ENCODE peak calls at places on chromosomes 7 and 10, in ten cellular contexts. One of them, this sample, is unnamed.

GRCh38 chr10:89837173-89838001 is 136.0 kb downstream of the KIF20B start:
- DNase-seq in NCI-H1092: no peak
- DNase-seq in erythroblast: no peak
- DNase-seq in RKO: no peak
- DNase-seq in stimulated activated CD4-positive, alpha-beta T cell treated with anti-CD3 and anti-CD28 coated beads, TNF-alpha, amount 100 ng/mL, for 48 hours: no peak
- DNase-seq in PC-9: peak
- DNase-seq in transverse colon: peak
- DNase-seq in stimulated activated CD8-positive, alpha-beta memory T cell treated with anti-CD3 and anti-CD28 coated beads, Interleukin-7, amount 100 ng/mL, for 1 hour: no peak
- DNase-seq in osteocyte: no peak
- DNase-seq in nephron progenitor cell: no peak
- DNase-seq in this sample: no peak

GRCh38 chr7:14045651-14046050 is 56.2 kb upstream of the ETV1 start:
- DNase-seq in osteocyte: no peak
- DNase-seq in nephron progenitor cell: no peak
- DNase-seq in stimulated activated CD4-positive, alpha-beta T cell treated with anti-CD3 and anti-CD28 coated beads, TNF-alpha, amount 100 ng/mL, for 48 hours: no peak
- DNase-seq in RKO: no peak
- DNase-seq in stimulated activated CD8-positive, alpha-beta memory T cell treated with anti-CD3 and anti-CD28 coated beads, Interleukin-7, amount 100 ng/mL, for 1 hour: no peak
- DNase-seq in NCI-H1092: no peak
- DNase-seq in transverse colon: no peak
- DNase-seq in erythroblast: no peak
- DNase-seq in PC-9: no peak
- DNase-seq in this sample: no peak

GRCh38 chr7:100122568-100122967 is 3.1 kb downstream of the CNPY4 start:
- DNase-seq in osteocyte: no peak
- DNase-seq in erythroblast: peak
- DNase-seq in transverse colon: no peak
- DNase-seq in RKO: no peak
- DNase-seq in nephron progenitor cell: no peak
- DNase-seq in stimulated activated CD4-positive, alpha-beta T cell treated with anti-CD3 and anti-CD28 coated beads, TNF-alpha, amount 100 ng/mL, for 48 hours: no peak
- DNase-seq in PC-9: no peak
- DNase-seq in stimulated activated CD8-positive, alpha-beta memory T cell treated with anti-CD3 and anti-CD28 coated beads, Interleukin-7, amount 100 ng/mL, for 1 hour: no peak
- DNase-seq in NCI-H1092: peak
- DNase-seq in this sample: no peak

GRCh38 chr10:125550362-125550761 is 132.6 kb downstream of the TEX36 start:
- DNase-seq in stimulated activated CD4-positive, alpha-beta T cell treated with anti-CD3 and anti-CD28 coated beads, TNF-alpha, amount 100 ng/mL, for 48 hours: no peak
- DNase-seq in stimulated activated CD8-positive, alpha-beta memory T cell treated with anti-CD3 and anti-CD28 coated beads, Interleukin-7, amount 100 ng/mL, for 1 hour: no peak
- DNase-seq in PC-9: no peak
- DNase-seq in RKO: no peak
- DNase-seq in osteocyte: no peak
- DNase-seq in erythroblast: no peak
- DNase-seq in transverse colon: no peak
- DNase-seq in nephron progenitor cell: no peak
- DNase-seq in NCI-H1092: no peak
- DNase-seq in this sample: no peak

GRCh38 chr7:127550247-127550646 is 35.1 kb downstream of the GCC1 start:
- DNase-seq in PC-9: no peak
- DNase-seq in NCI-H1092: no peak
- DNase-seq in transverse colon: no peak
- DNase-seq in stimulated activated CD8-positive, alpha-beta memory T cell treated with anti-CD3 and anti-CD28 coated beads, Interleukin-7, amount 100 ng/mL, for 1 hour: no peak
- DNase-seq in stimulated activated CD4-positive, alpha-beta T cell treated with anti-CD3 and anti-CD28 coated beads, TNF-alpha, amount 100 ng/mL, for 48 hours: no peak
- DNase-seq in RKO: peak
- DNase-seq in erythroblast: no peak
- DNase-seq in osteocyte: no peak
- DNase-seq in nephron progenitor cell: no peak
- DNase-seq in this sample: no peak

GRCh38 chr7:84190016-84190705 is 4.4 kb downstream of the SEMA3A start:
- DNase-seq in erythroblast: no peak
- DNase-seq in stimulated activated CD4-positive, alpha-beta T cell treated with anti-CD3 and anti-CD28 coated beads, TNF-alpha, amount 100 ng/mL, for 48 hours: no peak
- DNase-seq in nephron progenitor cell: no peak
- DNase-seq in osteocyte: no peak
- DNase-seq in RKO: no peak
- DNase-seq in NCI-H1092: no peak
- DNase-seq in stimulated activated CD8-positive, alpha-beta memory T cell treated with anti-CD3 and anti-CD28 coated beads, Interleukin-7, amount 100 ng/mL, for 1 hour: no peak
- DNase-seq in transverse colon: no peak
- DNase-seq in PC-9: no peak
- DNase-seq in this sample: no peak

GRCh38 chr10:3783721-3784432 is 1.1 kb downstream of the KLF6 start:
- DNase-seq in RKO: peak
- DNase-seq in transverse colon: peak
- DNase-seq in nephron progenitor cell: no peak
- DNase-seq in NCI-H1092: peak
- DNase-seq in stimulated activated CD4-positive, alpha-beta T cell treated with anti-CD3 and anti-CD28 coated beads, TNF-alpha, amount 100 ng/mL, for 48 hours: no peak
- DNase-seq in erythroblast: peak
- DNase-seq in osteocyte: no peak
- DNase-seq in stimulated activated CD8-positive, alpha-beta memory T cell treated with anti-CD3 and anti-CD28 coated beads, Interleukin-7, amount 100 ng/mL, for 1 hour: no peak
- DNase-seq in PC-9: peak
- DNase-seq in this sample: peak

GRCh38 chr10:22103701-22104100 is 100.2 kb upstream of the DNAJC1 start:
- DNase-seq in stimulated activated CD8-positive, alpha-beta memory T cell treated with anti-CD3 and anti-CD28 coated beads, Interleukin-7, amount 100 ng/mL, for 1 hour: no peak
- DNase-seq in PC-9: no peak
- DNase-seq in osteocyte: no peak
- DNase-seq in NCI-H1092: no peak
- DNase-seq in nephron progenitor cell: no peak
- DNase-seq in erythroblast: peak
- DNase-seq in transverse colon: no peak
- DNase-seq in stimulated activated CD4-positive, alpha-beta T cell treated with anti-CD3 and anti-CD28 coated beads, TNF-alpha, amount 100 ng/mL, for 48 hours: no peak
- DNase-seq in RKO: peak
- DNase-seq in this sample: no peak

GRCh38 chr10:35700490-35700887 is 58.4 kb upstream of the FZD8 start:
- DNase-seq in NCI-H1092: no peak
- DNase-seq in RKO: no peak
- DNase-seq in stimulated activated CD8-positive, alpha-beta memory T cell treated with anti-CD3 and anti-CD28 coated beads, Interleukin-7, amount 100 ng/mL, for 1 hour: no peak
- DNase-seq in erythroblast: no peak
- DNase-seq in transverse colon: no peak
- DNase-seq in stimulated activated CD4-positive, alpha-beta T cell treated with anti-CD3 and anti-CD28 coated beads, TNF-alpha, amount 100 ng/mL, for 48 hours: no peak
- DNase-seq in nephron progenitor cell: no peak
- DNase-seq in osteocyte: no peak
- DNase-seq in PC-9: no peak
- DNase-seq in this sample: no peak

GRCh38 chr10:68796609-68797008 is 30.7 kb upstream of the STOX1 start:
- DNase-seq in stimulated activated CD8-positive, alpha-beta memory T cell treated with anti-CD3 and anti-CD28 coated beads, Interleukin-7, amount 100 ng/mL, for 1 hour: no peak
- DNase-seq in osteocyte: no peak
- DNase-seq in transverse colon: no peak
- DNase-seq in NCI-H1092: no peak
- DNase-seq in stimulated activated CD4-positive, alpha-beta T cell treated with anti-CD3 and anti-CD28 coated beads, TNF-alpha, amount 100 ng/mL, for 48 hours: no peak
- DNase-seq in erythroblast: no peak
- DNase-seq in nephron progenitor cell: no peak
- DNase-seq in PC-9: no peak
- DNase-seq in RKO: no peak
- DNase-seq in this sample: no peak

GRCh38 chr7:4633012-4633411 is 49.1 kb upstream of the FOXK1 start:
- DNase-seq in PC-9: no peak
- DNase-seq in nephron progenitor cell: no peak
- DNase-seq in osteocyte: no peak
- DNase-seq in RKO: peak
- DNase-seq in NCI-H1092: no peak
- DNase-seq in erythroblast: peak
- DNase-seq in stimulated activated CD4-positive, alpha-beta T cell treated with anti-CD3 and anti-CD28 coated beads, TNF-alpha, amount 100 ng/mL, for 48 hours: no peak
- DNase-seq in stimulated activated CD8-positive, alpha-beta memory T cell treated with anti-CD3 and anti-CD28 coated beads, Interleukin-7, amount 100 ng/mL, for 1 hour: no peak
- DNase-seq in transverse colon: no peak
- DNase-seq in this sample: no peak

GRCh38 chr7:40457776-40458480 is 323.1 kb downstream of the SUGCT start:
- DNase-seq in NCI-H1092: no peak
- DNase-seq in stimulated activated CD8-positive, alpha-beta memory T cell treated with anti-CD3 and anti-CD28 coated beads, Interleukin-7, amount 100 ng/mL, for 1 hour: no peak
- DNase-seq in RKO: no peak
- DNase-seq in erythroblast: no peak
- DNase-seq in PC-9: no peak
- DNase-seq in transverse colon: no peak
- DNase-seq in stimulated activated CD4-positive, alpha-beta T cell treated with anti-CD3 and anti-CD28 coated beads, TNF-alpha, amount 100 ng/mL, for 48 hours: no peak
- DNase-seq in osteocyte: no peak
- DNase-seq in nephron progenitor cell: no peak
- DNase-seq in this sample: no peak

GRCh38 chr10:44056206-44056605 is 328.7 kb downstream of the CXCL12 start:
- DNase-seq in PC-9: no peak
- DNase-seq in stimulated activated CD8-positive, alpha-beta memory T cell treated with anti-CD3 and anti-CD28 coated beads, Interleukin-7, amount 100 ng/mL, for 1 hour: no peak
- DNase-seq in transverse colon: no peak
- DNase-seq in osteocyte: no peak
- DNase-seq in nephron progenitor cell: no peak
- DNase-seq in RKO: no peak
- DNase-seq in NCI-H1092: no peak
- DNase-seq in stimulated activated CD4-positive, alpha-beta T cell treated with anti-CD3 and anti-CD28 coated beads, TNF-alpha, amount 100 ng/mL, for 48 hours: no peak
- DNase-seq in erythroblast: no peak
- DNase-seq in this sample: no peak

GRCh38 chr7:50869108-50869716 is 86.5 kb upstream of the GRB10 start:
- DNase-seq in erythroblast: peak
- DNase-seq in osteocyte: no peak
- DNase-seq in NCI-H1092: no peak
- DNase-seq in transverse colon: no peak
- DNase-seq in nephron progenitor cell: no peak
- DNase-seq in stimulated activated CD8-positive, alpha-beta memory T cell treated with anti-CD3 and anti-CD28 coated beads, Interleukin-7, amount 100 ng/mL, for 1 hour: no peak
- DNase-seq in stimulated activated CD4-positive, alpha-beta T cell treated with anti-CD3 and anti-CD28 coated beads, TNF-alpha, amount 100 ng/mL, for 48 hours: no peak
- DNase-seq in RKO: peak
- DNase-seq in PC-9: peak
- DNase-seq in this sample: no peak

GRCh38 chr10:9188022-9188810 is 1133.7 kb downstream of the GATA3 start:
- DNase-seq in NCI-H1092: no peak
- DNase-seq in osteocyte: no peak
- DNase-seq in nephron progenitor cell: no peak
- DNase-seq in transverse colon: no peak
- DNase-seq in stimulated activated CD4-positive, alpha-beta T cell treated with anti-CD3 and anti-CD28 coated beads, TNF-alpha, amount 100 ng/mL, for 48 hours: no peak
- DNase-seq in PC-9: no peak
- DNase-seq in RKO: peak
- DNase-seq in stimulated activated CD8-positive, alpha-beta memory T cell treated with anti-CD3 and anti-CD28 coated beads, Interleukin-7, amount 100 ng/mL, for 1 hour: no peak
- DNase-seq in erythroblast: no peak
- DNase-seq in this sample: no peak

GRCh38 chr7:43039346-43039745 is 73.1 kb upstream of the HECW1 start:
- DNase-seq in stimulated activated CD8-positive, alpha-beta memory T cell treated with anti-CD3 and anti-CD28 coated beads, Interleukin-7, amount 100 ng/mL, for 1 hour: no peak
- DNase-seq in NCI-H1092: no peak
- DNase-seq in nephron progenitor cell: no peak
- DNase-seq in stimulated activated CD4-positive, alpha-beta T cell treated with anti-CD3 and anti-CD28 coated beads, TNF-alpha, amount 100 ng/mL, for 48 hours: no peak
- DNase-seq in transverse colon: no peak
- DNase-seq in RKO: no peak
- DNase-seq in erythroblast: no peak
- DNase-seq in osteocyte: no peak
- DNase-seq in PC-9: no peak
- DNase-seq in this sample: no peak

GRCh38 chr10:78964274-78964951 is 104.4 kb upstream of the ZMIZ1 start:
- DNase-seq in stimulated activated CD8-positive, alpha-beta memory T cell treated with anti-CD3 and anti-CD28 coated beads, Interleukin-7, amount 100 ng/mL, for 1 hour: no peak
- DNase-seq in transverse colon: no peak
- DNase-seq in RKO: no peak
- DNase-seq in NCI-H1092: no peak
- DNase-seq in stimulated activated CD4-positive, alpha-beta T cell treated with anti-CD3 and anti-CD28 coated beads, TNF-alpha, amount 100 ng/mL, for 48 hours: no peak
- DNase-seq in nephron progenitor cell: no peak
- DNase-seq in erythroblast: no peak
- DNase-seq in PC-9: no peak
- DNase-seq in osteocyte: no peak
- DNase-seq in this sample: no peak

GRCh38 chr7:38630720-38631673 is at the start of gene AMPH:
- DNase-seq in RKO: no peak
- DNase-seq in transverse colon: peak
- DNase-seq in osteocyte: peak
- DNase-seq in NCI-H1092: peak
- DNase-seq in PC-9: no peak
- DNase-seq in nephron progenitor cell: peak
- DNase-seq in erythroblast: no peak
- DNase-seq in stimulated activated CD8-positive, alpha-beta memory T cell treated with anti-CD3 and anti-CD28 coated beads, Interleukin-7, amount 100 ng/mL, for 1 hour: no peak
- DNase-seq in stimulated activated CD4-positive, alpha-beta T cell treated with anti-CD3 and anti-CD28 coated beads, TNF-alpha, amount 100 ng/mL, for 48 hours: peak
- DNase-seq in this sample: peak

GRCh38 chr7:49718755-49719154 is 54.7 kb upstream of the VWC2 start:
- DNase-seq in stimulated activated CD4-positive, alpha-beta T cell treated with anti-CD3 and anti-CD28 coated beads, TNF-alpha, amount 100 ng/mL, for 48 hours: no peak
- DNase-seq in erythroblast: no peak
- DNase-seq in RKO: no peak
- DNase-seq in stimulated activated CD8-positive, alpha-beta memory T cell treated with anti-CD3 and anti-CD28 coated beads, Interleukin-7, amount 100 ng/mL, for 1 hour: no peak
- DNase-seq in PC-9: no peak
- DNase-seq in transverse colon: no peak
- DNase-seq in osteocyte: no peak
- DNase-seq in nephron progenitor cell: no peak
- DNase-seq in NCI-H1092: no peak
- DNase-seq in this sample: no peak

GRCh38 chr7:137664846-137665245 is 181.9 kb downstream of the DGKI start:
- DNase-seq in transverse colon: no peak
- DNase-seq in erythroblast: no peak
- DNase-seq in stimulated activated CD4-positive, alpha-beta T cell treated with anti-CD3 and anti-CD28 coated beads, TNF-alpha, amount 100 ng/mL, for 48 hours: no peak
- DNase-seq in osteocyte: no peak
- DNase-seq in PC-9: no peak
- DNase-seq in RKO: no peak
- DNase-seq in nephron progenitor cell: no peak
- DNase-seq in NCI-H1092: no peak
- DNase-seq in stimulated activated CD8-positive, alpha-beta memory T cell treated with anti-CD3 and anti-CD28 coated beads, Interleukin-7, amount 100 ng/mL, for 1 hour: no peak
- DNase-seq in this sample: no peak

GRCh38 chr7:74101061-74101681 is 17.6 kb downstream of the LIMK1 start:
- DNase-seq in stimulated activated CD4-positive, alpha-beta T cell treated with anti-CD3 and anti-CD28 coated beads, TNF-alpha, amount 100 ng/mL, for 48 hours: no peak
- DNase-seq in osteocyte: no peak
- DNase-seq in erythroblast: peak
- DNase-seq in NCI-H1092: no peak
- DNase-seq in transverse colon: peak
- DNase-seq in stimulated activated CD8-positive, alpha-beta memory T cell treated with anti-CD3 and anti-CD28 coated beads, Interleukin-7, amount 100 ng/mL, for 1 hour: no peak
- DNase-seq in nephron progenitor cell: no peak
- DNase-seq in PC-9: no peak
- DNase-seq in RKO: no peak
- DNase-seq in this sample: no peak

GRCh38 chr7:106819546-106819945 is 45.5 kb upstream of the PIK3CG start:
- DNase-seq in stimulated activated CD8-positive, alpha-beta memory T cell treated with anti-CD3 and anti-CD28 coated beads, Interleukin-7, amount 100 ng/mL, for 1 hour: no peak
- DNase-seq in transverse colon: no peak
- DNase-seq in osteocyte: no peak
- DNase-seq in nephron progenitor cell: no peak
- DNase-seq in erythroblast: no peak
- DNase-seq in stimulated activated CD4-positive, alpha-beta T cell treated with anti-CD3 and anti-CD28 coated beads, TNF-alpha, amount 100 ng/mL, for 48 hours: no peak
- DNase-seq in NCI-H1092: no peak
- DNase-seq in RKO: no peak
- DNase-seq in PC-9: no peak
- DNase-seq in this sample: no peak

GRCh38 chr10:69880301-69881081 is 78.8 kb downstream of the COL13A1 start:
- DNase-seq in PC-9: no peak
- DNase-seq in transverse colon: no peak
- DNase-seq in RKO: no peak
- DNase-seq in NCI-H1092: no peak
- DNase-seq in osteocyte: no peak
- DNase-seq in nephron progenitor cell: no peak
- DNase-seq in erythroblast: no peak
- DNase-seq in stimulated activated CD4-positive, alpha-beta T cell treated with anti-CD3 and anti-CD28 coated beads, TNF-alpha, amount 100 ng/mL, for 48 hours: no peak
- DNase-seq in stimulated activated CD8-positive, alpha-beta memory T cell treated with anti-CD3 and anti-CD28 coated beads, Interleukin-7, amount 100 ng/mL, for 1 hour: no peak
- DNase-seq in this sample: no peak

GRCh38 chr7:100367676-100368613 is 5.3 kb upstream of the PILRA start:
- DNase-seq in NCI-H1092: no peak
- DNase-seq in stimulated activated CD8-positive, alpha-beta memory T cell treated with anti-CD3 and anti-CD28 coated beads, Interleukin-7, amount 100 ng/mL, for 1 hour: no peak
- DNase-seq in RKO: no peak
- DNase-seq in nephron progenitor cell: no peak
- DNase-seq in transverse colon: peak
- DNase-seq in PC-9: no peak
- DNase-seq in stimulated activated CD4-positive, alpha-beta T cell treated with anti-CD3 and anti-CD28 coated beads, TNF-alpha, amount 100 ng/mL, for 48 hours: no peak
- DNase-seq in osteocyte: no peak
- DNase-seq in erythroblast: no peak
- DNase-seq in this sample: no peak

GRCh38 chr10:640673-641045 is 48.8 kb downstream of the DIP2C start:
- DNase-seq in stimulated activated CD4-positive, alpha-beta T cell treated with anti-CD3 and anti-CD28 coated beads, TNF-alpha, amount 100 ng/mL, for 48 hours: no peak
- DNase-seq in RKO: no peak
- DNase-seq in transverse colon: no peak
- DNase-seq in erythroblast: no peak
- DNase-seq in NCI-H1092: no peak
- DNase-seq in nephron progenitor cell: no peak
- DNase-seq in osteocyte: no peak
- DNase-seq in stimulated activated CD8-positive, alpha-beta memory T cell treated with anti-CD3 and anti-CD28 coated beads, Interleukin-7, amount 100 ng/mL, for 1 hour: no peak
- DNase-seq in PC-9: no peak
- DNase-seq in this sample: no peak

GRCh38 chr7:36967387-36967786 is 243.1 kb upstream of the AOAH start:
- DNase-seq in transverse colon: peak
- DNase-seq in erythroblast: peak
- DNase-seq in osteocyte: no peak
- DNase-seq in NCI-H1092: peak
- DNase-seq in PC-9: peak
- DNase-seq in RKO: peak
- DNase-seq in stimulated activated CD8-positive, alpha-beta memory T cell treated with anti-CD3 and anti-CD28 coated beads, Interleukin-7, amount 100 ng/mL, for 1 hour: no peak
- DNase-seq in nephron progenitor cell: peak
- DNase-seq in stimulated activated CD4-positive, alpha-beta T cell treated with anti-CD3 and anti-CD28 coated beads, TNF-alpha, amount 100 ng/mL, for 48 hours: no peak
- DNase-seq in this sample: peak

GRCh38 chr10:70513848-70514309 is 35.3 kb downstream of the PALD1 start:
- DNase-seq in osteocyte: no peak
- DNase-seq in stimulated activated CD8-positive, alpha-beta memory T cell treated with anti-CD3 and anti-CD28 coated beads, Interleukin-7, amount 100 ng/mL, for 1 hour: no peak
- DNase-seq in RKO: no peak
- DNase-seq in stimulated activated CD4-positive, alpha-beta T cell treated with anti-CD3 and anti-CD28 coated beads, TNF-alpha, amount 100 ng/mL, for 48 hours: no peak
- DNase-seq in PC-9: no peak
- DNase-seq in nephron progenitor cell: no peak
- DNase-seq in erythroblast: no peak
- DNase-seq in transverse colon: peak
- DNase-seq in NCI-H1092: no peak
- DNase-seq in this sample: no peak

GRCh38 chr10:110005716-110006115 is 2.1 kb upstream of the ADD3 start:
- DNase-seq in NCI-H1092: no peak
- DNase-seq in nephron progenitor cell: peak
- DNase-seq in osteocyte: no peak
- DNase-seq in stimulated activated CD4-positive, alpha-beta T cell treated with anti-CD3 and anti-CD28 coated beads, TNF-alpha, amount 100 ng/mL, for 48 hours: no peak
- DNase-seq in transverse colon: peak
- DNase-seq in RKO: no peak
- DNase-seq in erythroblast: no peak
- DNase-seq in stimulated activated CD8-positive, alpha-beta memory T cell treated with anti-CD3 and anti-CD28 coated beads, Interleukin-7, amount 100 ng/mL, for 1 hour: no peak
- DNase-seq in PC-9: no peak
- DNase-seq in this sample: peak

This sample was measured in DMS 273 treated with DMSO at 0.1 percent for 48 hours.